ENCODE peak calls at places on chromosomes 11 and 22, in nine cellular contexts. A, U, I, E, Z, K, M, T and O are unnamed samples.

GRCh38 chr11:41522899-41523672 is 63.6 kb upstream of the LRRC4C start:
- DNase-seq in Z (no peak), U (no peak), T (peak), I (no peak), A (peak), M (no peak), K (no peak), E (peak), O (no peak)

GRCh38 chr11:16406226-16406625 is 49.9 kb upstream of the SOX6 start:
- DNase-seq in U (no peak), M (no peak), Z (no peak), A (no peak), T (no peak), E (peak), I (no peak), K (no peak), O (no peak)

GRCh38 chr22:20494978-20495860 is at the start of gene KLHL22:
- DNase-seq in A (peak), T (peak), I (peak), E (peak), M (no peak), Z (no peak), K (peak), U (peak), O (no peak)

GRCh38 chr11:113373306-113373705 is 14.3 kb upstream of the ANKK1 start:
- DNase-seq in Z (no peak), M (no peak), A (peak), I (no peak), T (peak), E (peak), U (no peak), K (peak), O (peak)

GRCh38 chr11:45041556-45041955 is 90.9 kb upstream of the TP53I11 start:
- DNase-seq in Z (no peak), T (no peak), I (no peak), K (no peak), M (no peak), A (no peak), E (no peak), U (no peak), O (no peak)

GRCh38 chr11:61075891-61076290 is 26.4 kb upstream of the CD5 start:
- DNase-seq in U (no peak), E (peak), T (peak), I (peak), K (peak), A (peak), M (no peak), Z (peak), O (peak)

GRCh38 chr11:117385906-117386305 is 58.3 kb downstream of the CEP164 start:
- DNase-seq in T (no peak), E (no peak), M (no peak), K (no peak), I (no peak), A (no peak), Z (no peak), U (no peak), O (no peak)

GRCh38 chr22:43776081-43776670 is 35.9 kb downstream of the EFCAB6 start:
- DNase-seq in M (no peak), K (peak), Z (no peak), T (peak), A (no peak), I (no peak), U (no peak), E (no peak), O (no peak)

GRCh38 chr22:49865156-49865555 is 11.5 kb downstream of the ZBED4 start:
- DNase-seq in M (no peak), U (no peak), E (no peak), A (no peak), K (no peak), Z (no peak), T (no peak), I (no peak), O (no peak)

GRCh38 chr11:112961146-112961668 is at the start of gene NCAM1:
- DNase-seq in M (peak), E (peak), K (peak), I (peak), U (peak), A (peak), T (peak), Z (peak), O (peak)

GRCh38 chr11:57800444-57801184 is 39.0 kb downstream of the CTNND1 start:
- DNase-seq in A (peak), T (peak), I (peak), M (no peak), E (peak), Z (peak), U (peak), K (peak), O (peak)

GRCh38 chr11:110251837-110252236 is 44.6 kb downstream of the RDX start:
- DNase-seq in E (peak), M (no peak), U (no peak), K (peak), I (peak), T (peak), A (peak), Z (peak), O (peak)

GRCh38 chr11:112797072-112797471 is 164.1 kb upstream of the NCAM1 start:
- DNase-seq in A (no peak), T (no peak), K (no peak), E (no peak), Z (no peak), I (peak), M (no peak), U (peak), O (no peak)

GRCh38 chr22:31537019-31537535 is 40.7 kb downstream of the SFI1 start:
- DNase-seq in T (no peak), M (no peak), E (no peak), U (no peak), A (no peak), I (no peak), K (no peak), Z (no peak), O (peak)

GRCh38 chr11:134346101-134346975 is 14.6 kb downstream of the GLB1L2 start:
- DNase-seq in I (no peak), U (no peak), M (no peak), E (no peak), T (no peak), Z (no peak), K (no peak), A (no peak), O (no peak)

GRCh38 chr11:12864316-12865156 is 144.6 kb upstream of the RASSF10 start:
- DNase-seq in M (no peak), T (peak), E (peak), A (peak), K (peak), Z (peak), I (peak), U (peak), O (peak)

GRCh38 chr22:50584106-50585096 is 1.8 kb upstream of the CHKB start:
- DNase-seq in A (no peak), M (no peak), K (no peak), E (no peak), U (no peak), Z (no peak), I (no peak), T (no peak), O (no peak)

GRCh38 chr11:113992459-113993105 is 17.7 kb downstream of the HTR3A start:
- DNase-seq in A (no peak), U (peak), M (no peak), K (no peak), E (no peak), I (no peak), Z (no peak), T (no peak), O (no peak)

GRCh38 chr11:3995949-3996554 is 98.5 kb upstream of the RRM1 start:
- DNase-seq in Z (no peak), K (no peak), I (no peak), U (no peak), E (peak), A (peak), T (peak), M (no peak), O (peak)

GRCh38 chr11:18696638-18697225 is 1.8 kb upstream of the TMEM86A start:
- DNase-seq in M (no peak), I (no peak), E (peak), T (peak), U (no peak), K (peak), Z (no peak), A (peak), O (peak)

GRCh38 chr22:29031236-29031982 is 30.2 kb downstream of the C22orf31 start:
- DNase-seq in I (peak), E (peak), Z (peak), T (peak), M (no peak), U (peak), K (peak), A (peak), O (peak)

GRCh38 chr22:49203863-49204598 is 623.6 kb downstream of the BRD1 start:
- DNase-seq in K (no peak), A (no peak), Z (no peak), U (no peak), M (no peak), T (no peak), E (no peak), I (no peak), O (no peak)

GRCh38 chr11:35907648-35908431 is 36.0 kb upstream of the LDLRAD3 start:
- DNase-seq in I (peak), K (peak), E (peak), M (no peak), Z (peak), A (peak), T (peak), U (no peak), O (peak)

GRCh38 chr11:93740802-93741093 is 547 bp downstream of the TAF1D start:
- DNase-seq in T (peak), A (peak), E (peak), I (peak), K (peak), U (peak), Z (peak), M (peak), O (peak)

GRCh38 chr22:20822240-20822639 is 36.4 kb downstream of the PI4KA start:
- DNase-seq in U (no peak), I (no peak), T (no peak), M (no peak), Z (no peak), A (no peak), E (no peak), K (no peak), O (no peak)

GRCh38 chr11:88231894-88232482 is 56.7 kb upstream of the RAB38 start:
- DNase-seq in Z (peak), K (peak), A (peak), T (peak), U (peak), M (no peak), I (peak), E (peak), O (peak)

GRCh38 chr11:90818196-90818735 is 595.4 kb upstream of the CHORDC1 start:
- DNase-seq in Z (no peak), K (no peak), A (no peak), E (no peak), T (peak), U (no peak), I (no peak), M (no peak), O (no peak)

GRCh38 chr22:44205713-44206645 is 25.3 kb downstream of the PARVG start:
- DNase-seq in T (no peak), A (no peak), M (no peak), U (peak), K (no peak), Z (no peak), I (no peak), E (no peak), O (no peak)

GRCh38 chr11:107769189-107769588 is 57.3 kb upstream of the SLN start:
- DNase-seq in E (peak), I (no peak), M (no peak), U (no peak), K (peak), Z (no peak), A (peak), T (peak), O (peak)

GRCh38 chr11:2432628-2433071 is 11.7 kb downstream of the TRPM5 start:
- DNase-seq in I (no peak), A (no peak), U (no peak), T (no peak), K (no peak), E (no peak), Z (no peak), M (peak), O (no peak)

GRCh38 chr11:120562806-120563425 is 51.4 kb downstream of the GRIK4 start:
- DNase-seq in I (no peak), Z (no peak), E (no peak), U (no peak), T (no peak), A (peak), K (no peak), M (no peak), O (peak)

GRCh38 chr11:82864268-82864667 is 36.0 kb downstream of the PRCP start:
- DNase-seq in M (peak), K (peak), T (peak), U (peak), Z (peak), I (peak), E (peak), A (peak), O (peak)

GRCh38 chr11:125348704-125349635 is 147.1 kb downstream of the FEZ1 start:
- DNase-seq in U (peak), Z (peak), T (peak), M (peak), K (peak), I (peak), A (peak), E (peak), O (peak)

GRCh38 chr11:70628881-70629844 is 230.8 kb downstream of the CTTN start:
- DNase-seq in A (no peak), K (no peak), I (no peak), E (no peak), T (no peak), U (peak), Z (no peak), M (peak), O (no peak)

GRCh38 chr11:69524291-69524882 is 42.9 kb downstream of the LINC01488 start:
- DNase-seq in E (peak), K (peak), I (no peak), M (no peak), U (no peak), A (peak), T (peak), Z (no peak), O (peak)

GRCh38 chr11:100574894-100575769 is 112.0 kb upstream of the ARHGAP42 start:
- DNase-seq in M (no peak), I (no peak), U (no peak), T (peak), K (peak), E (peak), A (peak), Z (peak), O (peak)
- TF ChIP-seq CTCF in M (peak), I (peak), U (peak), T (peak), K (peak), E (peak), A (peak), Z (peak), O (peak)

GRCh38 chr11:62554377-62554776 is 7.8 kb upstream of the AHNAK start:
- DNase-seq in M (peak), E (no peak), Z (no peak), A (no peak), T (no peak), U (no peak), K (no peak), I (no peak), O (no peak)

GRCh38 chr11:62552465-62552782 is 5.8 kb upstream of the AHNAK start:
- DNase-seq in I (no peak), Z (no peak), T (peak), K (peak), U (no peak), M (peak), E (no peak), A (peak), O (no peak)

GRCh38 chr11:62555464-62556092 is 9.0 kb upstream of the AHNAK start:
- DNase-seq in U (peak), Z (no peak), K (no peak), M (peak), E (no peak), T (peak), A (no peak), I (peak), O (no peak)

GRCh38 chr11:62552931-62553838 is 6.6 kb upstream of the AHNAK start:
- DNase-seq in Z (peak), E (peak), I (peak), A (peak), U (no peak), M (peak), T (peak), K (peak), O (peak)

DNA sequence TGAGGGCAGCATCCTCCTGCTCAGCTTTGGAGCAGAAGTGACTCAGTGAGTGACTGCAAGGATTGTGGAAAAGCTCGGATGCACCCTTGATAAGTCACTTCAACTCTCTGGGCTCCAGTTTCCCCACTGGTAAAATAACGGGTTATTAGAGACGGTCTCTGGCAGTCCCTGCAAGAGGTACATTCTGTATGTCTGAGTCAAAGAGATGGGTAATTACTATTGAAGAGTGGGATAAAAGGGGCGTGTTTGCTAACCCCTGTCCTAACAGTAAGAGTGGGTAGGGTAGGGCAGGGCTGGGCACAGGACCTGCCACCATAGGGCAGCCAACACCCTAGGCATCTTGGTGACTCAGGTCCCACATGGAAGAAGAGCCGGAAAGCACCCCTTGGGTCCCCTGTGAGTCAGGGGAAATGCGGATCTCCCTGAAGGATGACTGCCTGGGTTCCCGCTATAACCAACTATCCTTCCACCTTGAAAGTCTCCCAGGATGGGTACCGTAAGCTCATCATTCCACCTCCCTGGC is 7.3 kb upstream of the AHNAK start:
- DNase-seq in Z (peak), E (peak), A (peak), M (no peak), K (peak), U (no peak), I (no peak), T (peak), O (peak)
- H3K4me3 ChIP-seq in Z (peak), E (peak), A (peak), M (peak), K (no peak), U (peak), I (no peak), T (peak), O (peak)

GRCh38 chr22:39530692-39531331 is 1.7 kb downstream of the RPS19BP1 start:
- DNase-seq in E (peak), Z (no peak), U (peak), T (peak), M (no peak), I (peak), A (peak), K (peak), O (peak)
- TF ChIP-seq CTCF in E (peak), Z (no peak), U (no peak), T (peak), M (peak), I (peak), A (peak), K (peak), O (peak)

GRCh38 chr11:64016512-64016911 is 19.2 kb upstream of the FLRT1 start:
- DNase-seq in E (no peak), I (no peak), T (no peak), K (no peak), Z (no peak), U (no peak), A (no peak), M (no peak), O (no peak)
- H3K4me3 ChIP-seq in E (no peak), I (no peak), T (no peak), K (no peak), Z (no peak), U (no peak), A (no peak), M (no peak), O (no peak)

GRCh38 chr11:63829823-63830489 is 9.0 kb upstream of the MARK2 start:
- DNase-seq in E (peak), M (no peak), A (no peak), Z (peak), K (no peak), U (peak), T (no peak), I (no peak), O (peak)
- TF ChIP-seq CTCF in E (peak), M (peak), A (no peak), Z (peak), K (no peak), U (peak), T (peak), I (peak), O (peak)